ENCODE peak calls at places on chromosomes 11 and 22, in five cellular contexts. D is stimulated activated CD8-positive, alpha-beta memory T cell treated with anti-CD3 and anti-CD28 coated beads, Interleukin-4, amount 100 ng/mL, for 1 hour; C is brain microvascular endothelial cell; N is right lobe of liver; B is Ammon's horn. E is an unnamed sample.
A peak's percentile ranks its signal among the peaks of the same experiment; 100 is the strongest.

GRCh38 chr11:134047586-134047999 is 21.3 kb upstream of the JAM3 start:
- DNase-seq in D (no peak), C (peak; percentile 55), N (no peak), B (peak; percentile 48), E (no peak)

GRCh38 chr22:42889290-42889689 is 32.2 kb upstream of the ARFGAP3 start:
- DNase-seq in D (no peak), C (no peak), N (no peak), B (peak; percentile 63), E (no peak)

GRCh38 chr11:125378596-125378995 is 117.5 kb downstream of the FEZ1 start:
- DNase-seq in D (no peak), C (no peak), N (no peak), B (no peak), E (no peak)

GRCh38 chr11:28585007-28585406 is 476.8 kb downstream of the METTL15 start:
- DNase-seq in D (no peak), C (peak; percentile 4), N (no peak), B (no peak), E (no peak)

GRCh38 chr22:37419916-37420655 is 7.2 kb downstream of the ELFN2 start:
- DNase-seq in D (no peak), C (no peak), N (no peak), B (no peak), E (no peak)

GRCh38 chr11:4190519-4190918 is 95.9 kb downstream of the RRM1 start:
- DNase-seq in D (no peak), C (no peak), N (no peak), B (no peak), E (no peak)

GRCh38 chr22:46578824-46579561 is 41.2 kb upstream of the GRAMD4 start:
- DNase-seq in D (no peak), C (no peak), N (peak; percentile 57), B (no peak), E (no peak)

GRCh38 chr11:69391192-69392103 is 90.0 kb upstream of the LINC01488 start:
- DNase-seq in D (no peak), C (no peak), N (no peak), B (no peak), E (no peak)

GRCh38 chr22:49994361-49995058 is 18.1 kb downstream of the IL17REL start:
- DNase-seq in D (no peak), C (no peak), N (no peak), B (no peak), E (no peak)

GRCh38 chr11:19628018-19628417 is 84.6 kb upstream of the NAV2 start:
- DNase-seq in D (no peak), C (peak; percentile 22), N (peak; percentile 32), B (no peak), E (no peak)

GRCh38 chr22:36579441-36579840 is 50.5 kb upstream of the EIF3D start:
- DNase-seq in D (no peak), C (no peak), N (no peak), B (no peak), E (no peak)

GRCh38 chr22:28297504-28297903 is 378.4 kb upstream of the PITPNB start:
- DNase-seq in D (no peak), C (no peak), N (no peak), B (peak; percentile 64), E (no peak)

GRCh38 chr11:77175869-77176539 is 48.0 kb downstream of the MYO7A start:
- DNase-seq in D (no peak), C (no peak), N (peak; percentile 52), B (peak; percentile 66), E (no peak)

GRCh38 chr11:40288212-40288803 is 1171.1 kb downstream of the LRRC4C start:
- DNase-seq in D (no peak), C (no peak), N (no peak), B (no peak), E (no peak)

GRCh38 chr22:35921777-35922176 is 106.8 kb downstream of the RBFOX2 start:
- DNase-seq in D (no peak), C (peak; percentile 88), N (no peak), B (peak; percentile 78), E (peak; percentile 45)

GRCh38 chr11:17610402-17610894 is 63.4 kb downstream of the OTOG start:
- DNase-seq in D (no peak), C (no peak), N (no peak), B (no peak), E (no peak)

GRCh38 chr22:31093956-31094622 is 13.0 kb downstream of the SMTN start:
- DNase-seq in D (no peak), C (no peak), N (no peak), B (no peak), E (peak; percentile 83)

GRCh38 chr11:42524534-42525227 is 787.1 kb upstream of the API5 start:
- DNase-seq in D (no peak), C (peak; percentile 66), N (peak; percentile 18), B (peak; percentile 88), E (peak; percentile 29)

GRCh38 chr11:11095971-11096370 is 238.1 kb upstream of the ZBED5 start:
- DNase-seq in D (no peak), C (no peak), N (no peak), B (no peak), E (no peak)

GRCh38 chr11:48001438-48002021 is 21.2 kb downstream of the PTPRJ start:
- DNase-seq in D (peak; percentile 71), C (peak; percentile 75), N (peak; percentile 41), B (no peak), E (no peak)

GRCh38 chr11:8326337-8326736 is 62.7 kb upstream of the LMO1 start:
- DNase-seq in D (no peak), C (no peak), N (no peak), B (no peak), E (no peak)

GRCh38 chr11:76910620-76911414 is 50.1 kb downstream of the ACER3 start:
- DNase-seq in D (no peak), C (no peak), N (no peak), B (no peak), E (no peak)

GRCh38 chr22:22938672-22939536 is 51.3 kb downstream of the IGLL5 start:
- DNase-seq in D (no peak), C (no peak), N (no peak), B (no peak), E (no peak)

GRCh38 chr22:37345863-37346514 is 63.7 kb downstream of the CYTH4 start:
- DNase-seq in D (no peak), C (peak; percentile 87), N (no peak), B (no peak), E (no peak)

GRCh38 chr22:43622886-43623285 is 189.2 kb downstream of the EFCAB6 start:
- DNase-seq in D (no peak), C (no peak), N (no peak), B (no peak), E (no peak)

GRCh38 chr22:32764330-32765116 is 37.0 kb upstream of the TIMP3 start:
- DNase-seq in D (no peak), C (peak; percentile 72), N (no peak), B (peak; percentile 15), E (no peak)

GRCh38 chr22:28408702-28409101 is 270.9 kb downstream of the TTC28 start:
- DNase-seq in D (no peak), C (no peak), N (no peak), B (no peak), E (no peak)

GRCh38 chr11:65500262-65501004 is 1.6 kb downstream of the MALAT1 start:
- DNase-seq in D (no peak), C (peak; percentile 32), N (no peak), B (no peak), E (no peak)

GRCh38 chr11:41660585-41660984 is 201.1 kb upstream of the LRRC4C start:
- DNase-seq in D (no peak), C (no peak), N (no peak), B (no peak), E (no peak)

GRCh38 chr11:75240381-75241035 is at the start of gene TPBGL:
- DNase-seq in D (no peak), C (no peak), N (peak; percentile 47), B (no peak), E (no peak)

GRCh38 chr11:122656631-122657101 is 1.1 kb downstream of the UBASH3B start:
- DNase-seq in D (no peak), C (no peak), N (peak; percentile 42), B (peak; percentile 48), E (peak; percentile 76)

GRCh38 chr11:69658606-69659450 is 16.3 kb downstream of the LTO1 start:
- DNase-seq in D (no peak), C (no peak), N (no peak), B (no peak), E (no peak)

GRCh38 chr11:61495801-61496601 is 12.5 kb upstream of the LRRC10B start:
- DNase-seq in D (no peak), C (no peak), N (no peak), B (peak; percentile 34), E (no peak)

GRCh38 chr11:116694815-116695590 is 77.8 kb downstream of the BUD13 start:
- DNase-seq in D (no peak), C (no peak), N (no peak), B (no peak), E (no peak)

GRCh38 chr11:73859671-73860070 is 17.0 kb downstream of the COA4 start:
- DNase-seq in D (no peak), C (no peak), N (no peak), B (no peak), E (no peak)

GRCh38 chr22:27474711-27475547 is 326.6 kb downstream of the MN1 start:
- DNase-seq in D (no peak), C (peak; percentile 91), N (no peak), B (no peak), E (no peak)

GRCh38 chr11:83140691-83141455 is 16.1 kb upstream of the PCF11 start:
- DNase-seq in D (no peak), C (no peak), N (no peak), B (no peak), E (no peak)

GRCh38 chr22:21657361-21658118 is 8.3 kb upstream of the PPIL2 start:
- DNase-seq in D (peak; percentile 49), C (no peak), N (peak; percentile 83), B (no peak), E (peak; percentile 38)